ENCODE peak calls at places on chromosome 11, in five cellular contexts. J is lung, B is right lobe of liver, V is glutamatergic neuron, K is OCI-LY7. T is an unnamed sample.

GRCh38 chr11:66124564-66124963 is 54.5 kb downstream of the PACS1 start:
- DNase-seq in V (no peak), B (no peak), K (no peak), J (no peak), T (no peak)

GRCh38 chr11:94325681-94326080 is 21.3 kb downstream of the IZUMO1R start:
- DNase-seq in B (no peak), K (peak), V (peak), J (no peak), T (no peak)

GRCh38 chr11:77411717-77412441 is 62.0 kb downstream of the PAK1 start:
- DNase-seq in V (peak), J (peak), K (peak), B (peak), T (peak)

GRCh38 chr11:66530927-66531722 is 14.7 kb downstream of the ZDHHC24 start:
- DNase-seq in J (no peak), B (no peak), V (no peak), K (no peak), T (no peak)

GRCh38 chr11:12137938-12138731 is 27.7 kb downstream of the MICAL2 start:
- DNase-seq in V (no peak), J (no peak), K (no peak), B (no peak), T (no peak)

GRCh38 chr11:17351510-17352176 is at the start of gene NCR3LG1:
- DNase-seq in K (peak), B (peak), V (peak), J (peak), T (peak)

GRCh38 chr11:12717851-12718291 is 43.6 kb downstream of the TEAD1 start:
- DNase-seq in B (no peak), K (peak), V (no peak), J (no peak), T (no peak)

GRCh38 chr11:102843474-102843873 is at the start of gene MMP3:
- DNase-seq in V (no peak), J (no peak), K (no peak), B (no peak), T (no peak)

GRCh38 chr11:69636512-69636866 is 4.5 kb upstream of the CCND1 start:
- DNase-seq in J (peak), K (no peak), V (peak), B (peak), T (peak)

GRCh38 chr11:70332567-70332966 is 62.1 kb downstream of the PPFIA1 start:
- DNase-seq in V (no peak), K (no peak), J (no peak), B (no peak), T (no peak)

GRCh38 chr11:112227002-112227401 is 774 bp downstream of the PTS start:
- DNase-seq in K (peak), B (no peak), J (no peak), V (no peak), T (no peak)

GRCh38 chr11:7612661-7613393 is 60.5 kb downstream of the CYB5R2 start:
- DNase-seq in V (no peak), J (no peak), B (no peak), K (no peak), T (no peak)

GRCh38 chr11:28596816-28597215 is 488.6 kb downstream of the METTL15 start:
- DNase-seq in B (no peak), V (no peak), K (no peak), J (no peak), T (no peak)

GRCh38 chr11:34570584-34570983 is 50.3 kb upstream of the EHF start:
- DNase-seq in K (no peak), B (no peak), V (no peak), J (no peak), T (no peak)

GRCh38 chr11:30435488-30435887 is 112.6 kb downstream of the ARL14EP start:
- DNase-seq in J (no peak), B (no peak), V (no peak), K (no peak), T (no peak)

GRCh38 chr11:45328726-45329125 is 42.6 kb upstream of the SYT13 start:
- DNase-seq in B (no peak), V (no peak), J (no peak), K (no peak), T (no peak)

GRCh38 chr11:130439160-130439519 is 9.3 kb upstream of the ADAMTS15 start:
- DNase-seq in K (no peak), J (no peak), B (no peak), V (no peak), T (no peak)

GRCh38 chr11:73999581-74000306 is 9.1 kb downstream of the UCP3 start:
- DNase-seq in K (peak), V (no peak), J (no peak), B (no peak), T (no peak)

GRCh38 chr11:123221611-123222010 is 26.6 kb upstream of the CLMP start:
- DNase-seq in K (no peak), J (no peak), B (no peak), V (no peak), T (no peak)

GRCh38 chr11:66328307-66329144 is 7.7 kb downstream of the RIN1 start:
- DNase-seq in K (peak), B (no peak), J (peak), V (peak), T (peak)

GRCh38 chr11:18455686-18456372 is at the start of gene LDHAL6A:
- DNase-seq in J (no peak), K (no peak), B (no peak), V (no peak), T (no peak)

GRCh38 chr11:128709402-128709801 is 15.5 kb downstream of the FLI1 start:
- DNase-seq in J (no peak), V (no peak), K (no peak), B (no peak), T (no peak)

GRCh38 chr11:115699733-115700132 is 195.5 kb upstream of the CADM1 start:
- DNase-seq in V (no peak), K (no peak), J (no peak), B (no peak), T (no peak)

GRCh38 chr11:61913699-61914395 is 3.5 kb downstream of the RAB3IL1 start:
- DNase-seq in K (no peak), V (no peak), J (no peak), B (no peak), T (no peak)

GRCh38 chr11:35681181-35681767 is 18.7 kb downstream of the TRIM44 start:
- DNase-seq in J (no peak), B (no peak), K (no peak), V (no peak), T (no peak)

GRCh38 chr11:46741600-46742484 is 22.8 kb downstream of the F2 start:
- DNase-seq in J (no peak), V (no peak), B (no peak), K (no peak), T (no peak)

GRCh38 chr11:27995082-27995481 is 112.9 kb downstream of the KIF18A start:
- DNase-seq in K (no peak), V (no peak), B (no peak), J (no peak), T (no peak)

GRCh38 chr11:110198031-110198729 is 98.2 kb downstream of the RDX start:
- DNase-seq in K (no peak), J (peak), B (no peak), V (no peak), T (no peak)

GRCh38 chr11:74307409-74307808 is 4.0 kb downstream of the P4HA3 start:
- DNase-seq in B (no peak), V (no peak), J (no peak), K (no peak), T (no peak)

GRCh38 chr11:504053-504993 is 2.7 kb downstream of the RNH1 start:
- DNase-seq in V (peak), J (peak), B (no peak), K (no peak), T (no peak)

GRCh38 chr11:44834846-44835245 is 108.1 kb downstream of the TSPAN18 start:
- DNase-seq in V (no peak), B (no peak), J (no peak), K (no peak), T (no peak)

GRCh38 chr11:96054870-96055705 is 131.2 kb upstream of the MTMR2 start:
- DNase-seq in K (peak), V (no peak), J (no peak), B (no peak), T (peak)

GRCh38 chr11:16603890-16604783 is 134.3 kb upstream of the C11orf58 start:
- DNase-seq in V (peak), K (no peak), B (peak), J (no peak), T (peak)

GRCh38 chr11:47591764-47592163 is 2.4 kb downstream of the C1QTNF4 start:
- DNase-seq in J (no peak), V (no peak), K (no peak), B (no peak), T (no peak)

GRCh38 chr11:58787903-58788302 is 56.2 kb upstream of the GLYAT start:
- DNase-seq in B (no peak), K (no peak), V (no peak), J (no peak), T (no peak)

GRCh38 chr11:65625628-65626342 is 10.2 kb downstream of the PCNX3 start:
- DNase-seq in V (peak), B (peak), J (peak), K (peak), T (peak)

GRCh38 chr11:126397016-126397415 is 41.5 kb downstream of the ST3GAL4 start:
- DNase-seq in V (no peak), K (no peak), B (no peak), J (no peak), T (no peak)

DNA sequence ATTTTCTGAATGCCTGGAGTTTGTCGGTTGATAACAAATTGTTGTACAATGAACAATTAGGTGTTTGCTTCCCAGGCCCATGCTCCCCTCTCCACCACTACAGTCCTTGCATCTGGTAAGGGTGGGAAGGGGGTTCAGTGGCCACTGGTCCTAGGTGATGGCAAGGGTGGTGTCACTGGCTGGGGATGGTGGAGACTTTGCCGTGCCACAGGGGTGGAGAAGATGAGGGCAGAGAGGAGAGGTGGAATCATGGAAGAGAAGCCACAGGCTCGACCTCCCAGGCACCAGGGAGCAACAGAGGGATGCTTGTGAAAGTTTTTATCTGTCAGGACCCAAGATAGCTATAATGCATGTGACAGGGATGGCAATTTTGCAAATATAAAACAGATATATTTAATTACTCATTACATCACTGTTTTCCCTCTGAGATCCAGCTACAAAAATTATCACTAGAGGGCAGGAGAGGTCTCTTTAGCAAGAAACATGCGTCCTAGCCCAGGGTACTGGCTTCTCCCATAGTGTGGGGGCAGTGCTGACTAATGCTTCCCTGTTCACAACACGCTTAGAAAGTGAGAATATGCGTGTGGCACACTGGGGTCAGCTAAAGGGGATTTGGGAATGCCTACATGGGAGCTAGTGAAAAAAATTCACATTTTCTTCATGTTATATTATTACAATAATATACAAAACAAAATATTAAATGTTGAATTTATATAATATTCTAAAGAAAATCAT is 49.0 kb upstream of the AMPD3 start:
- DNase-seq in K (peak), B (no peak), V (peak), J (peak), T (peak)
- TF ChIP-seq CTCF in K (peak), B (peak), V (peak), J (peak), T (peak)

GRCh38 chr11:124429599-124429998 is 4.9 kb upstream of the OR8B4 start:
- DNase-seq in V (no peak), K (no peak), B (no peak), J (no peak), T (no peak)

GRCh38 chr11:124440608-124441007 is 4.9 kb downstream of the OR8B8 start:
- DNase-seq in K (no peak), V (no peak), B (no peak), J (no peak), T (no peak)

GRCh38 chr11:124434699-124435098 is 10.0 kb upstream of the OR8B4 start:
- DNase-seq in J (no peak), B (no peak), V (no peak), K (no peak), T (no peak)
- TF ChIP-seq CTCF in J (no peak), B (no peak), V (no peak), K (no peak), T (no peak)

GRCh38 chr11:124778281-124778680 is 16.2 kb upstream of the ESAM start:
- DNase-seq in B (no peak), J (no peak), V (no peak), K (no peak), T (no peak)
- TF ChIP-seq CTCF in B (peak), J (no peak), V (peak), K (peak), T (peak)

DNA sequence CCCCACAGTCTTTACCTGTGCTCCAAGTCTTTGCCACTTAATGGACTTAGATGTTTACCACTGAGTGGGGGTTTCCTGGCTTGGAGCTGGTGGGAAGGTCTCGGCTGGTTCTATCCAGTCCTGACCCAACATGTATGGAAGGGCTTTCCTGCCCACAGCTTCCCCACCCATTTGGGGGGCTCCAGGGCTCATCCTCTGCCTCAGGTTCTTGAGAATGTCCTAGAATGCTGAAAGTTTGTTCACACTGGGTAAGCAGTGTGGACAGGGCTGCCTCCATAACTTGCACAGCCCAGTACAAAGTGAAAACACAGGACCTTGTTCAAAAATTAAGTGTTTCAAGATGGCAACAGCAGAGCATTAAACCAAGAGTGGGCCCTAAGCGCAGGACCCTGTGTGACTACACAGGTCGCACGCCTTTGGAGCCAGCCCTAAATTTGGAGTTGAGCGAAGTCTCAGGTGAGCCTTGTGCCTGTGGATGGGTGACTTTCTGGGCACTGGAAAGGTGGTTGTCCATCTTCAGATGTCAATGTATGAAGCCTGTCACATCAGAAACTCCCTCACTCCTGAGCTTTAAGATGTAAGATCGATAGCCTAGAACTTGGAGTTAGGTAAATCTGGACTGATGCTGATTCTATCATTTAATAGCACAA is 72.7 kb upstream of the NARS2 start:
- DNase-seq in K (no peak), V (no peak), J (peak), B (no peak), T (no peak)
- TF ChIP-seq CTCF in K (no peak), V (no peak), J (no peak), B (no peak), T (no peak)